ENCODE peak calls at places on chromosomes 11 and 22, in seven cellular contexts. G is GM23338; H is hepatocyte; M is CD4-positive, CD25-positive, alpha-beta regulatory T cell; R is neural progenitor cell; Q is IMR-90; L is PC-3. N is an unnamed sample. For H3K27me3 and H3K4me1, the result is how much of the 10 kb centered on the place peaks cover.

GRCh38 chr11:3049430-3050243 is 7.6 kb downstream of the CARS1 start:
- DNase-seq in H (peak), Q (peak), M (peak), R (no peak), L (peak), G (no peak), N (peak)

GRCh38 chr11:848380-848931 is 5.8 kb downstream of the TSPAN4 start:
- DNase-seq in Q (no peak), M (peak), L (no peak), H (peak), R (peak), G (peak), N (peak)

GRCh38 chr22:36977401-36977861 is 41.8 kb downstream of the TST start:
- DNase-seq in M (peak), Q (peak), R (peak), H (peak), G (peak), L (peak), N (peak)

GRCh38 chr11:73921180-73921579 is 29.6 kb upstream of the DNAJB13 start:
- DNase-seq in G (no peak), H (no peak), R (no peak), M (no peak), Q (no peak), L (no peak), N (no peak)

GRCh38 chr11:134711563-134711962 is 299.5 kb upstream of the B3GAT1 start:
- DNase-seq in G (no peak), Q (no peak), R (peak), M (no peak), H (no peak), L (no peak), N (no peak)

GRCh38 chr11:108538022-108538424 is 39.8 kb upstream of the POGLUT3 start:
- DNase-seq in L (no peak), Q (no peak), G (no peak), H (no peak), R (no peak), M (no peak), N (no peak)

GRCh38 chr11:66800720-66801428 is 42.4 kb upstream of the RCE1 start:
- DNase-seq in L (no peak), H (no peak), Q (no peak), M (no peak), R (no peak), G (no peak), N (no peak)

GRCh38 chr22:43081968-43082367 is 7.2 kb downstream of the TTLL1 start:
- DNase-seq in L (no peak), G (no peak), M (no peak), Q (peak), R (no peak), H (no peak), N (no peak)

GRCh38 chr11:13928566-13929251 is 33.8 kb upstream of the SPON1 start:
- DNase-seq in G (no peak), L (peak), H (peak), Q (peak), R (no peak), M (no peak), N (no peak)

GRCh38 chr22:38944653-38945052 is 12.8 kb upstream of the APOBEC3A start:
- DNase-seq in Q (no peak), L (no peak), G (no peak), R (no peak), H (peak), M (no peak), N (no peak)

GRCh38 chr11:43905788-43906187 is 25.2 kb downstream of the ALKBH3 start:
- DNase-seq in R (no peak), G (no peak), L (no peak), H (no peak), M (no peak), Q (peak), N (no peak)

GRCh38 chr11:20259506-20259905 is 99.2 kb upstream of the DBX1 start:
- DNase-seq in L (no peak), Q (no peak), R (no peak), H (no peak), G (no peak), M (no peak), N (no peak)

GRCh38 chr11:130318031-130318673 is 3.4 kb upstream of the ZBTB44 start:
- DNase-seq in H (no peak), G (no peak), L (no peak), M (no peak), R (no peak), Q (no peak), N (no peak)

GRCh38 chr22:24096401-24097115 is 84.7 kb upstream of the SUSD2 start:
- DNase-seq in M (no peak), H (no peak), G (no peak), L (no peak), R (no peak), Q (no peak), N (no peak)

GRCh38 chr11:75103380-75104026 is 6.8 kb upstream of the OR2AT4 start:
- DNase-seq in R (no peak), M (no peak), L (peak), G (no peak), Q (peak), H (no peak), N (no peak)

GRCh38 chr11:44958165-44958564 is 7.5 kb upstream of the TP53I11 start:
- DNase-seq in H (peak), Q (no peak), L (no peak), G (no peak), M (no peak), R (no peak), N (no peak)

GRCh38 chr11:109490953-109491733 is 69.2 kb downstream of the C11orf87 start:
- DNase-seq in R (no peak), H (no peak), G (peak), L (no peak), M (no peak), Q (peak), N (no peak)

GRCh38 chr22:20118572-20119020 is 1.6 kb upstream of the TRMT2A start:
- DNase-seq in M (no peak), G (no peak), H (no peak), R (peak), Q (no peak), L (no peak), N (no peak)

GRCh38 chr11:45147871-45148270 is 1.4 kb downstream of the PRDM11 start:
- DNase-seq in M (no peak), Q (no peak), R (no peak), G (no peak), H (no peak), L (no peak), N (no peak)

GRCh38 chr22:48567213-48567975 is 1260.3 kb downstream of the BRD1 start:
- DNase-seq in M (no peak), G (no peak), R (no peak), Q (no peak), H (no peak), L (no peak), N (no peak)

GRCh38 chr11:31958086-31958735 is 132.7 kb upstream of the RCN1 start:
- DNase-seq in G (peak), H (peak), R (peak), M (peak), L (peak), Q (peak), N (peak)

GRCh38 chr11:117621226-117621625 is 175.8 kb downstream of the DSCAML1 start:
- DNase-seq in Q (peak), R (no peak), M (peak), L (peak), G (peak), H (no peak), N (no peak)

GRCh38 chr11:113553905-113554304 is 78.7 kb upstream of the DRD2 start:
- DNase-seq in R (peak), M (no peak), Q (no peak), H (no peak), L (no peak), G (peak), N (no peak)

GRCh38 chr11:11306855-11307254 is 46.2 kb downstream of the CSNK2A3 start:
- DNase-seq in H (no peak), Q (peak), R (no peak), G (no peak), L (no peak), M (no peak), N (no peak)

GRCh38 chr22:31091106-31091975 is 10.2 kb downstream of the SMTN start:
- DNase-seq in G (peak), R (no peak), M (no peak), L (no peak), Q (no peak), H (peak), N (peak)

DNA sequence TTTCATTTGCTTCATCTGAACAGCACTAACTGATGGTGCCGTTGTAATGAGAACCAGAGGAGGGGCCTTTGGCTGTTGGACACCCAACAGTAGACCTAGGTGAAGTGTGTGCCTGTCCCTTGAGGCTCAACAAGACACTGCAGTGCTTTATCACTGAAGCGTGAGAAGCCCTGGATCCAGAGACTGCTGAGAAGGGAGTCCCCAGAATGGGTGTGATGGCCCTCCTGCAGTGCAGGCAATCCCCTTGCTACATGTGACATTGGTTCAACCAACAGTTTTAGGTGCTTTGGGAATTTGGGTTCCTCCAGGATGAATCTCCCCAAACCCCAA is 125.6 kb downstream of the BRD1 start:
- DNase-seq in M (no peak), Q (no peak), L (no peak), H (no peak), R (no peak), G (no peak), N (no peak)
- H3K27me3 ChIP-seq in M (under half), Q (under half), L (under half), H (under half), R (under half), G (under half), N (under half)

GRCh38 chr11:119370486-119371046 is 10.9 kb downstream of the USP2 start:
- DNase-seq in H (peak), M (no peak), R (no peak), G (no peak), Q (no peak), L (no peak), N (no peak)

GRCh38 chr11:119372260-119373058 is 9.0 kb downstream of the USP2 start:
- DNase-seq in Q (no peak), G (no peak), M (no peak), R (no peak), L (no peak), H (no peak), N (no peak)

GRCh38 chr11:119371067-119371601 is 10.4 kb downstream of the USP2 start:
- DNase-seq in G (no peak), M (no peak), H (no peak), Q (no peak), R (no peak), L (no peak), N (no peak)

GRCh38 chr11:119373059-119373875 is 8.2 kb downstream of the USP2 start:
- DNase-seq in G (no peak), H (no peak), R (no peak), Q (no peak), M (no peak), L (no peak), N (no peak)

DNA sequence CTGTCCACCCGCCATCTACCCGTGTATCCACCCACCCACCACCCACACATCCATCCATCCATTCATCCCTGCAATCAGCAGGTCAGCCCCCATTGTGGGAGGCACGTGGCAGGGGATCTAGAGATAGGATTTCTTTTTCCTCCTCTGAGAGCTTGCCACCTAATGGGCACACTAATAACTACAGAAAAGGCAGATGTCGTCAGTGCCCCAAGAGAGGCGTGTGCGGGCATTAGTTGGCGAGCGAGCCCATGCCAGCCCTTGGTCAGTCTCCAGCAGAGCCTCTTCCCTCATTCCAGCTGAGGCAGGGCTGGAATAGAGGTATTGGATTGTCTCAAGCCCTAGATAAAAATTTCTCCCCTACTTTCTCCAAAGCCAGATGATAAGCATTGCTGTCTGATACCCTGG is 9.7 kb downstream of the USP2 start:
- DNase-seq in Q (no peak), H (peak), R (no peak), M (no peak), G (no peak), L (peak), N (no peak)
- H3K4me1 ChIP-seq in Q (under half), H (half or more), R (under half), M (under half), G (under half), L (under half), N (under half)

DNA sequence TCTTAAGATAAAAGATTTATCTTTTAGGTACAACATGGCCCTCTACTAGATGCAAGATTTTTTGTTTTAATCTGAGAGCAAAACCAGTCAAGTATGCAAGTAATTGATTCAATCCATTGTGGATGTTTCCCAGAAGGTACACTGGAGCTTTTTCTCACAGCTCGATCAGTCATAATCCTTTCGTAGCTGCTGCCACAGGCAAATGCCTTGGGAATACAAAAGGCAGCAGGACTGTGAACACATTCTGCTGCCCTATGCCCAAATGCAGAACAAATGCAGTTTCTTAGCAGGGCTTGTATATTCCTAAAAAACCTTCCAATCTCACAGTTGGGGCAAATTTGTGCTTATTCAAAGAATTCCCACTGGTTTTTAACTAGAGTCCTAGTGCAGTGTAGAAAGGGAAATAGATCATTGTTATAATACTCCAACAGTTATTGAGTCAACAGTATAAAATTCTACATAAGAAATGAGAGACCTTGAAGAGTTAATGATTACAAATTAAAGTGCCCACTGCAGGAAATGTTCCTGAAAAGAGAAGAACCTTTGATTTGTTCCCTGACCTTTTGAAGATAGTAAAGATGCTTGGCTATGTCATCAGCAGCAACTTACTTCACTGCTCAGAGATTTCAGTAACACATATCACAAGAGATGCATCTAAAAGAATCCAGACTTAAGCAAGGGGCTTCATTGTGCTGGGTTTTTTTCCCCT is 14.1 kb downstream of the LPXN start:
- DNase-seq in Q (no peak), R (peak), H (no peak), G (no peak), M (no peak), L (no peak), N (no peak)
- H3K4me3 ChIP-seq in Q (no peak), R (no peak), H (no peak), G (no peak), M (no peak), L (no peak), N (no peak)

DNA sequence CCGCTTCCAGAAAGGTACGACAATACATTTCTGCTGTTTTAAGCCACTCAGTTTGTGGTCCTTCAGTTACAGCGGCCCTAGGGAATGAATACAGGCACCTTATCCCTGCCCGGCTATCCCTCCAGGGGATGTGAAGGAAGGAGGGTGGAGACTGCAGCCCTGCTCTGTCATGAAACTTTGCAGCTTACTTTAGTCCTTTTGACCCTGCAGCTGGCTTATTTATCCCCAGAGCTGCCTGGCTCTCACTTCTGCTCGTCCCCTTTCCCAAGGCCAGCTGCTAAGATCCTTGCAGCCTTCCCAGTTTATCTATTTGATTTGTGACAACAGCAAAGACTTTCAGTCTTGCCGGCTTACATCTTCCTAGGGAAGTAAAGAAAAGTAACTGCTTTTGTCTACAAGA is 55.2 kb downstream of the SC5D start:
- DNase-seq in L (no peak), H (no peak), G (no peak), Q (no peak), M (no peak), R (no peak), N (no peak)
- H3K27me3 ChIP-seq in L (under half), H (under half), G (under half), Q (under half), M (under half), R (under half), N (under half)

GRCh38 chr11:71555508-71555907 is 7.3 kb downstream of the KRTAP5-9 start:
- DNase-seq in H (no peak), R (no peak), L (no peak), Q (no peak), G (no peak), M (no peak), N (no peak)
- H3K4me1 ChIP-seq in H (under half), R (under half), L (under half), Q (under half), G (under half), M (under half), N (under half)

N was measured in CD8-positive, alpha-beta memory T cell.